ENCODE peak calls at places on chromosomes 11 and 22, in seven cellular contexts. O, Q, N, I, G, Y and W are unnamed samples.

GRCh38 chr11:29231586-29231985 is 785.2 kb downstream of the KCNA4 start:
- DNase-seq in O (no peak), Q (no peak), N (no peak), I (no peak), G (no peak), Y (no peak), W (no peak)

GRCh38 chr11:126857860-126858808 is 142.4 kb downstream of the KIRREL3 start:
- DNase-seq in O (no peak), Q (no peak), N (peak), I (no peak), G (peak), Y (no peak), W (peak)

GRCh38 chr11:69894126-69895047 is 75.2 kb upstream of the FGF3 start:
- DNase-seq in O (no peak), Q (no peak), N (no peak), I (no peak), G (no peak), Y (no peak), W (no peak)

GRCh38 chr11:128735935-128736610 is 42.2 kb downstream of the FLI1 start:
- DNase-seq in O (no peak), Q (no peak), N (no peak), I (no peak), G (no peak), Y (no peak), W (no peak)

GRCh38 chr11:127485541-127485940 is 485.0 kb upstream of the KIRREL3 start:
- DNase-seq in O (no peak), Q (no peak), N (no peak), I (no peak), G (no peak), Y (no peak), W (peak)

GRCh38 chr22:30182365-30182764 is 64.2 kb downstream of the LIF start:
- DNase-seq in O (no peak), Q (no peak), N (no peak), I (no peak), G (no peak), Y (no peak), W (peak)

GRCh38 chr11:371716-372590 is 2.7 kb downstream of the B4GALNT4 start:
- DNase-seq in O (no peak), Q (no peak), N (no peak), I (no peak), G (peak), Y (no peak), W (no peak)

GRCh38 chr11:100512475-100512874 is 174.6 kb upstream of the ARHGAP42 start:
- DNase-seq in O (no peak), Q (no peak), N (no peak), I (no peak), G (no peak), Y (no peak), W (no peak)

GRCh38 chr11:19076744-19077589 is 16.4 kb upstream of the MRGPRX2 start:
- DNase-seq in O (peak), Q (no peak), N (peak), I (no peak), G (peak), Y (peak), W (peak)

GRCh38 chr11:70811915-70812314 is 413.6 kb downstream of the CTTN start:
- DNase-seq in O (no peak), Q (no peak), N (no peak), I (no peak), G (no peak), Y (no peak), W (no peak)

GRCh38 chr11:69834811-69835800 is 15.9 kb upstream of the FGF3 start:
- DNase-seq in O (no peak), Q (no peak), N (no peak), I (no peak), G (no peak), Y (no peak), W (no peak)

GRCh38 chr22:19035474-19036228 is 86.6 kb downstream of the DGCR2 start:
- DNase-seq in O (no peak), Q (no peak), N (no peak), I (no peak), G (peak), Y (no peak), W (no peak)

GRCh38 chr11:33500865-33501479 is 199.7 kb downstream of the C11orf91 start:
- DNase-seq in O (no peak), Q (no peak), N (no peak), I (no peak), G (no peak), Y (no peak), W (no peak)

GRCh38 chr22:37623075-37624016 is 14.7 kb downstream of the GGA1 start:
- DNase-seq in O (peak), Q (no peak), N (peak), I (no peak), G (peak), Y (peak), W (peak)